ENCODE peak calls at places on chromosomes 16 and 17, in four cellular contexts. D is GM12878, K is K562, J is HepG2. Q is an unnamed sample.

GRCh38 chr16:23423496-23424049 is 29.4 kb downstream of the COG7 start:
- DNase-seq in D (no peak), J (peak), K (no peak), Q (no peak)

GRCh38 chr17:82743344-82744219 is 8.2 kb downstream of the FN3K start:
- DNase-seq in D (no peak), J (no peak), K (no peak), Q (no peak)

GRCh38 chr17:39996162-39996561 is 15.6 kb downstream of the PSMD3 start:
- DNase-seq in J (no peak), D (no peak), K (peak), Q (no peak)

GRCh38 chr17:16352838-16353701 is at the start of gene CENPV:
- DNase-seq in J (peak), D (no peak), K (peak), Q (peak)

GRCh38 chr17:20156196-20157077 is 147.3 kb downstream of the SPECC1 start:
- DNase-seq in K (peak), D (no peak), J (peak), Q (peak)

GRCh38 chr16:1071009-1071408 is 1.5 kb upstream of the SSTR5 start:
- DNase-seq in K (no peak), D (no peak), J (no peak), Q (no peak)

GRCh38 chr17:27526603-27527002 is 70.4 kb downstream of the KSR1 start:
- DNase-seq in K (peak), D (no peak), J (no peak), Q (no peak)

GRCh38 chr16:89122322-89122831 is 28.7 kb downstream of the ACSF3 start:
- DNase-seq in K (no peak), J (no peak), D (no peak), Q (no peak)

GRCh38 chr17:57366558-57367351 is 110.4 kb downstream of the MSI2 start:
- DNase-seq in D (no peak), J (peak), K (peak), Q (no peak)

GRCh38 chr17:77527836-77528505 is 387.2 kb downstream of the SEC14L1 start:
- DNase-seq in K (no peak), J (no peak), D (no peak), Q (no peak)

GRCh38 chr17:67476787-67477335 is 99.8 kb downstream of the PITPNC1 start:
- DNase-seq in J (no peak), K (no peak), D (no peak), Q (no peak)

GRCh38 chr16:80554037-80554436 is 13.2 kb downstream of the DYNLRB2 start:
- DNase-seq in K (no peak), D (no peak), J (no peak), Q (no peak)

GRCh38 chr16:66830422-66831404 is at the start of gene NAE1:
- DNase-seq in K (peak), D (peak), J (peak), Q (peak)

GRCh38 chr16:25692734-25693508 is 1.2 kb downstream of the HS3ST4 start:
- DNase-seq in K (no peak), J (no peak), D (no peak), Q (no peak)

GRCh38 chr16:70664325-70665112 is 18.2 kb downstream of the IL34 start:
- DNase-seq in J (no peak), D (no peak), K (no peak), Q (no peak)

GRCh38 chr16:50196736-50197135 is 43.6 kb downstream of the TENT4B start:
- DNase-seq in D (no peak), K (no peak), J (no peak), Q (no peak)

GRCh38 chr17:81651692-81652091 is 4.7 kb downstream of the PDE6G start:
- DNase-seq in K (no peak), J (peak), D (no peak), Q (no peak)

GRCh38 chr16:62404857-62405611 is 368.8 kb upstream of the CDH8 start:
- DNase-seq in J (no peak), D (no peak), K (no peak), Q (no peak)

GRCh38 chr16:88569614-88569984 is 604 bp upstream of the ZC3H18 start:
- DNase-seq in D (no peak), K (peak), J (peak), Q (no peak)

GRCh38 chr17:60695960-60696359 is 18.3 kb downstream of the BCAS3 start:
- DNase-seq in K (no peak), D (no peak), J (no peak), Q (no peak)

GRCh38 chr17:30477758-30478115 is 529 bp downstream of the GOSR1 start:
- DNase-seq in D (no peak), K (no peak), J (peak), Q (no peak)

GRCh38 chr17:64785050-64785449 is 122.9 kb upstream of the SMURF2 start:
- DNase-seq in D (no peak), J (no peak), K (no peak), Q (no peak)

GRCh38 chr16:49921791-49922456 is 66.0 kb upstream of the ZNF423 start:
- DNase-seq in D (no peak), K (peak), J (peak), Q (peak)

GRCh38 chr17:18362509-18363020 is 785 bp downstream of the SHMT1 start:
- DNase-seq in K (no peak), J (peak), D (no peak), Q (peak)

GRCh38 chr17:27354491-27355081 is 60.7 kb downstream of the WSB1 start:
- DNase-seq in D (no peak), J (peak), K (no peak), Q (no peak)

GRCh38 chr17:80625627-80626026 is 81.0 kb downstream of the RPTOR start:
- DNase-seq in D (no peak), K (no peak), J (no peak), Q (no peak)

GRCh38 chr17:45234641-45235040 is 13.0 kb downstream of the FMNL1 start:
- DNase-seq in D (no peak), K (peak), J (peak), Q (peak)

GRCh38 chr17:36907407-36907806 is 29.9 kb upstream of the LHX1 start:
- DNase-seq in J (no peak), D (no peak), K (no peak), Q (no peak)

GRCh38 chr17:64045176-64045575 is 24.7 kb upstream of the ICAM2 start:
- DNase-seq in J (no peak), K (no peak), D (no peak), Q (no peak)

GRCh38 chr17:79650861-79651260 is 40.0 kb upstream of the RBFOX3 start:
- DNase-seq in K (no peak), D (no peak), J (no peak), Q (no peak)

GRCh38 chr16:49837673-49838360 is 18.1 kb downstream of the ZNF423 start:
- DNase-seq in J (no peak), K (no peak), D (no peak), Q (no peak)

GRCh38 chr17:4195306-4195705 is 52.3 kb downstream of the CYB5D2 start:
- DNase-seq in J (no peak), D (no peak), K (no peak), Q (no peak)

GRCh38 chr17:4204190-4204589 is 59.6 kb downstream of the ANKFY1 start:
- DNase-seq in K (no peak), D (no peak), J (no peak), Q (no peak)

GRCh38 chr17:4198995-4199394 is 56.0 kb downstream of the CYB5D2 start:
- DNase-seq in K (no peak), D (no peak), J (no peak), Q (no peak)

GRCh38 chr17:4201231-4201630 is 58.2 kb downstream of the CYB5D2 start:
- DNase-seq in D (no peak), K (no peak), J (no peak), Q (no peak)

GRCh38 chr17:4199818-4200402 is 56.9 kb downstream of the CYB5D2 start:
- DNase-seq in J (peak), K (peak), D (no peak), Q (peak)
- TF ChIP-seq TARDBP in J (no peak), K (no peak), D (no peak), Q (no peak)

GRCh38 chr17:49496183-49496865 is 1.2 kb downstream of the NGFR start:
- DNase-seq in J (no peak), K (peak), D (no peak), Q (peak)
- TF ChIP-seq FOXM1 in J (peak), K (no peak), D (no peak), Q (no peak)

GRCh38 chr16:79388396-79388795 is 212.1 kb downstream of the MAF start:
- DNase-seq in K (no peak), D (no peak), J (no peak), Q (no peak)
- TF ChIP-seq TARDBP in K (no peak), D (no peak), J (no peak), Q (no peak)

GRCh38 chr16:85891033-85891775 is 7.8 kb upstream of the IRF8 start:
- DNase-seq in J (peak), D (no peak), K (no peak), Q (no peak)
- TF ChIP-seq FOXM1 in J (no peak), D (no peak), K (no peak), Q (no peak)

GRCh38 chr16:83957296-83957855 is 4.3 kb downstream of the OSGIN1 start:
- DNase-seq in J (no peak), K (no peak), D (no peak), Q (no peak)

GRCh38 chr16:83954577-83955016 is 1.6 kb downstream of the OSGIN1 start:
- DNase-seq in J (peak), K (no peak), D (no peak), Q (no peak)

GRCh38 chr16:83955218-83956130 is 2.4 kb downstream of the OSGIN1 start:
- DNase-seq in D (no peak), J (no peak), K (no peak), Q (no peak)

GRCh38 chr16:83958137-83958810 is 5.2 kb downstream of the OSGIN1 start:
- DNase-seq in J (no peak), D (no peak), K (no peak), Q (no peak)

GRCh38 chr16:83956336-83957289 is 3.6 kb downstream of the OSGIN1 start:
- DNase-seq in K (peak), J (peak), D (peak), Q (peak)
- TF ChIP-seq TARDBP in K (no peak), J (no peak), D (no peak), Q (no peak)

GRCh38 chr16:87487361-87487924 is 5.4 kb downstream of the ZCCHC14 start:
- DNase-seq in J (peak), D (no peak), K (peak), Q (no peak)
- TF ChIP-seq FOXM1 in J (no peak), D (no peak), K (no peak), Q (no peak)

DNA sequence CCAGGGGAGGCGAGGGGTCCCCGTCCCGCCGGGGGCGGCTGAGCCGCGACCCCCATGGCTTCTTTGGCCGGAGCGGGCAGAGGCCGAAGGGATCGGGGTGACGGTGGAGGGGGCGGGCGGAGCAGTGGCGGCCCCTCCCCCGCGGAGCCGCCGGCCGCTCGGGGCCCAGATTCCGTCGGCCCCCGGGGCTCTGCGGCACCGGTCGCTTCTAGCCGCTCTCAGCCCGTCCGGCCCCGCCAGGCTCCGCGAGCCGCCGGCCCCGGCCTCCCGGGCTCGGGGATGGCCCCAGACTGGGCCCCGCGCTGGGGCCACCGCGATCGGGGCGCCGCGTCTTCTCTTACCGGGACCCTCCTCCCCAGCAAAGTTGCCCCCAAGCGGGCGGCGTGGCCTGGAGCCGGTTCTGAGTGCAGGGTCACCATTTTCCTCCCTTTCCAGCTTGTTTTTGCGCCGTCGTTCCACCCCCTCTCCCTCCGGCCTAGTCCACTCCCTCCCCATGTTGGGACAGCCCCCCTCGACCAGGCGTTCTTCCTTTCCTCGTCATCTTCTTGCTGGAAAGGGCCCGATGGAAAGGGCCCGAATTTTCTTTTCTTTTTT is 768 bp downstream of the NFAT5 start:
- DNase-seq in D (no peak), K (peak), J (peak), Q (peak)
- TF ChIP-seq TARDBP in D (no peak), K (no peak), J (no peak), Q (no peak)

GRCh38 chr16:11105038-11105903 is 150.7 kb downstream of the SOCS1 start:
- DNase-seq in K (peak), D (peak), J (peak), Q (no peak)
- TF ChIP-seq FOXM1 in K (no peak), D (no peak), J (no peak), Q (no peak)

DNA sequence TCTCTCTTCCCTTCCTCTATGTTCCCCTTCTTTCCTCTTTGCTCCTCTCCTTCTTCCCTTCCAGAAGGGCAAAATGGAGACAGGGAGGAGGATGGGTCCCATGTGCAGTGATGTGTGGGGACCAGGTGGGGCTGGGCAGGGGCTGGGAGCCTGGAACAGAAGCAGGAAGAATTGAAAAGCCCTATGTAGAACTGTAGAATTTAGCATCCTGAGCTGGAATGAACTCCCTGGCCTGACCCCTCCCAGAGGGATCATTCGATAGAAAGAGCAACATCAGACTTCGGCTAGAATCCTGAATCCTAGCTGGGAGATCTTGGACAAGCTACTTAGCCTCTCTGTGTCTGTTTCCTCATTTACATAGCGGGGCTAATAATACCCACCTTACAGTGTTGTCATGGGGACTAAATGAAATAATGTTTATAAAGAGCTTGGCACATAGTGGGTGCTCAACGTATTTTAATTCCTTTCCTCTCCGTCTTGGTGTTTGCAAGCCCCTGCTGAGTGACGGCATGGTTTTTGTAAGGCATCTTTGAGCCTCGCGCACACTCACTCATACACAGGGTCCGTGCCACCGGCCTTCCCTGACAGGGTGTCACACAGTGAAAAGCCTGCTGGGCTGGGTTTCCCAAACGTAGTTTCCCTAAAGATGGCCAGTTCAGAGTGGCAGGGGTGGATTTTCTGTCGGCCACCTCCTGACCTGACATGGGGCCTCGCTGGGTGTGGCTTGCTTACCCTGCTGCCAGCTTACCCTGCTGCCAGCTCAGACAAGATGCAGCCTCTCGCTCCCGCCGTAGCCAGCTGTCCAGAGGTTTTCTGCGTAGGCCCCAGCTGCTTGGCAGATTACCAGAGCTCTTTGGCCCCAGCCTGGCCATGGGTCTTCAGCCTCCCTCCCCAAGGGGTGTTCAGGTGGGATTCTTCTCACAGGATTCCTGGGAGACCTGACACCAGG is 6.1 kb upstream of the ARHGAP23 start:
- DNase-seq in K (no peak), J (no peak), D (no peak), Q (no peak)
- TF ChIP-seq TARDBP in K (no peak), J (no peak), D (no peak), Q (no peak)

DNA sequence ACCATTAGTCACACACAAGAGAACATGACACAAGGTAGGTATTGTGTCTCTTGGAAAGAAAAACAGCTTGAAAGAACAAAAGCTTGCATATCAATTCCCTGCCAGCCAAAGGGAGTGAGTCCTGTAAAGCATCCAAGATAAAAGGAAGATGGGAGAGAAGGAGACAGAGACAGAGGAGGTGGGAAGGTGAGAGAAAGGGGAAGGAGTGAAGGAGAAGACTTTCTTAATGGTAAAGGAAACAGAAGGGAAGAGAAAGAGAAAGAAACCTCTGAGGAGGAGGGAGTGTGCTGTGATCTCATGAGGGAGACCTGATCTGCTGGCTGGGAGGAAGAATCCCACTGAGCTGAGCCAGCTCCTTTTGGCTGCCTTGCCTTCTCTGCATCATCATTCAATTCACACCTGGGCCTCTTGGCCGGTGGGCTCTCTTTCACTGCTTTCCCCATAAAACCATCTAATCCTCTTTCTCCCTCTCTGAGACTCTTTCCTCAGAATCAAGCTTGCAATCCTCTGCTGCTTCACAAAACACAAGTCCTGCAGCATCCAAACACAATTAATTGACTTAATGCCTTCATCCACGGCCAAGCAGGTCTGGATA is 271.6 kb downstream of the ABCC12 start:
- DNase-seq in D (no peak), K (no peak), J (no peak), Q (no peak)
- TF ChIP-seq FOXM1 in D (no peak), K (no peak), J (no peak), Q (no peak)

Q was measured in HEK293T.